ENCODE peak calls at places on chromosomes 3 and 15, in seven cellular contexts. T, P, J, F, B, A and O are unnamed samples.

GRCh38 chr3:197345381-197345780 is 47.0 kb upstream of the DLG1 start:
- DNase-seq in T (no peak), P (no peak), J (no peak), F (no peak), B (no peak), A (no peak), O (no peak)

GRCh38 chr15:98263787-98264186 is 303.3 kb downstream of the ARRDC4 start:
- DNase-seq in T (no peak), P (no peak), J (no peak), F (no peak), B (no peak), A (no peak), O (no peak)

GRCh38 chr15:56272474-56272873 is 28.8 kb upstream of the RFX7 start:
- DNase-seq in T (no peak), P (no peak), J (no peak), F (no peak), B (no peak), A (no peak), O (no peak)

GRCh38 chr3:64642327-64643151 is 45.3 kb downstream of the ADAMTS9 start:
- DNase-seq in T (no peak), P (no peak), J (no peak), F (no peak), B (no peak), A (no peak), O (no peak)

GRCh38 chr15:36370735-36371115 is 208.7 kb upstream of the CDIN1 start:
- DNase-seq in T (no peak), P (peak), J (no peak), F (no peak), B (peak), A (no peak), O (peak)

GRCh38 chr3:67495751-67496150 is 158.7 kb downstream of the SUCLG2 start:
- DNase-seq in T (no peak), P (no peak), J (no peak), F (no peak), B (no peak), A (no peak), O (no peak)

GRCh38 chr15:50377867-50378751 is 23.1 kb upstream of the GABPB1 start:
- DNase-seq in T (no peak), P (no peak), J (no peak), F (no peak), B (no peak), A (no peak), O (no peak)

GRCh38 chr3:50415813-50416212 is 56.5 kb upstream of the TMEM115 start:
- DNase-seq in T (no peak), P (no peak), J (no peak), F (no peak), B (no peak), A (no peak), O (no peak)

GRCh38 chr3:14358426-14359211 is 43.8 kb upstream of the SLC6A6 start:
- DNase-seq in T (peak), P (no peak), J (no peak), F (peak), B (no peak), A (no peak), O (no peak)

GRCh38 chr15:70158309-70158995 is 60.7 kb upstream of the TLE3 start:
- DNase-seq in T (no peak), P (no peak), J (no peak), F (no peak), B (no peak), A (no peak), O (no peak)

GRCh38 chr15:77633913-77634265 is 1.2 kb upstream of the LINGO1 start:
- DNase-seq in T (no peak), P (no peak), J (no peak), F (no peak), B (no peak), A (no peak), O (no peak)

GRCh38 chr15:69590201-69590600 is 137.6 kb downstream of the RPLP1 start:
- DNase-seq in T (no peak), P (no peak), J (no peak), F (no peak), B (no peak), A (no peak), O (no peak)

GRCh38 chr3:195133462-195133861 is 137.5 kb downstream of the XXYLT1 start:
- DNase-seq in T (no peak), P (no peak), J (peak), F (no peak), B (no peak), A (no peak), O (no peak)

GRCh38 chr15:31930967-31931366 is 99.3 kb upstream of the CHRNA7 start:
- DNase-seq in T (no peak), P (no peak), J (no peak), F (no peak), B (no peak), A (peak), O (no peak)